ENCODE peak calls at places on chromosome 2, in nine cellular contexts. J is frontal cortex, I is heart left ventricle, R is stomach, D is NCI-H1694 treated with DMSO at 0.1 percent for 48 hours, C is pons, X is neural progenitor cell, W is right lobe of liver, U is NCI-H526. Z is an unnamed sample.

GRCh38 chr2:197515277-197515797 is 529 bp upstream of the MOB4 start:
- DNase-seq in J (peak; percentile 24), I (no peak), R (no peak), D (peak; percentile 60), C (peak; percentile 75), X (no peak), W (no peak), U (no peak), Z (no peak)

GRCh38 chr2:206095925-206096324 is 10.0 kb upstream of the INO80D start:
- DNase-seq in J (no peak), I (no peak), R (no peak), D (no peak), C (no peak), X (no peak), W (no peak), U (no peak), Z (no peak)

GRCh38 chr2:185979546-185980071 is 241.0 kb downstream of the FSIP2 start:
- DNase-seq in J (no peak), I (no peak), R (no peak), D (no peak), C (no peak), X (no peak), W (no peak), U (no peak), Z (no peak)

GRCh38 chr2:22450831-22451230 is 934.1 kb upstream of the KLHL29 start:
- DNase-seq in J (no peak), I (peak; percentile 18), R (no peak), D (peak; percentile 13), C (peak; percentile 80), X (no peak), W (no peak), U (peak; percentile 25), Z (no peak)

GRCh38 chr2:175612280-175612679 is 389.8 kb downstream of the LNPK start:
- DNase-seq in J (no peak), I (no peak), R (no peak), D (no peak), C (no peak), X (no peak), W (no peak), U (no peak), Z (no peak)

GRCh38 chr2:242075683-242076082 is 206.2 kb downstream of the RTP5 start:
- DNase-seq in J (no peak), I (no peak), R (peak; percentile 63), D (no peak), C (no peak), X (no peak), W (no peak), U (peak; percentile 77), Z (no peak)

GRCh38 chr2:161090401-161090800 is 69.8 kb upstream of the TANK start:
- DNase-seq in J (no peak), I (no peak), R (peak; percentile 28), D (no peak), C (no peak), X (no peak), W (peak; percentile 53), U (no peak), Z (peak; percentile 90)

GRCh38 chr2:209095432-209095831 is 328.4 kb upstream of the MAP2 start:
- DNase-seq in J (no peak), I (no peak), R (no peak), D (no peak), C (no peak), X (no peak), W (no peak), U (no peak), Z (no peak)

GRCh38 chr2:152445791-152446201 is 110.8 kb downstream of the FMNL2 start:
- DNase-seq in J (no peak), I (no peak), R (no peak), D (no peak), C (peak; percentile 79), X (no peak), W (no peak), U (no peak), Z (peak; percentile 56)

GRCh38 chr2:126975671-126976655 is 77.3 kb downstream of the TEX51 start:
- DNase-seq in J (no peak), I (no peak), R (no peak), D (no peak), C (no peak), X (peak; percentile 17), W (no peak), U (no peak), Z (no peak)

GRCh38 chr2:135245055-135245454 is 193.0 kb downstream of the RAB3GAP1 start:
- DNase-seq in J (no peak), I (no peak), R (no peak), D (no peak), C (no peak), X (no peak), W (no peak), U (no peak), Z (peak; percentile 92)

GRCh38 chr2:85266424-85267041 is 61.3 kb downstream of the TGOLN2 start:
- DNase-seq in J (peak; percentile 50), I (peak; percentile 77), R (peak; percentile 86), D (no peak), C (peak; percentile 34), X (peak; percentile 86), W (peak; percentile 79), U (peak; percentile 29), Z (peak; percentile 25)

GRCh38 chr2:176098366-176099158 is 1.0 kb upstream of the HOXD12 start:
- DNase-seq in J (no peak), I (no peak), R (peak; percentile 24), D (no peak), C (no peak), X (no peak), W (no peak), U (peak; percentile 24), Z (no peak)

GRCh38 chr2:120245520-120245835 is 7.2 kb upstream of the RALB start:
- DNase-seq in J (no peak), I (no peak), R (no peak), D (no peak), C (no peak), X (no peak), W (no peak), U (no peak), Z (peak; percentile 60)

GRCh38 chr2:173511357-173511756 is 156.7 kb downstream of the CDCA7 start:
- DNase-seq in J (no peak), I (no peak), R (no peak), D (no peak), C (no peak), X (no peak), W (no peak), U (peak; percentile 30), Z (no peak)

GRCh38 chr2:138016703-138017102 is 52.4 kb downstream of the HNMT start:
- DNase-seq in J (no peak), I (no peak), R (no peak), D (no peak), C (no peak), X (no peak), W (no peak), U (no peak), Z (no peak)

GRCh38 chr2:133739039-133739438 is 170.8 kb upstream of the NCKAP5 start:
- DNase-seq in J (no peak), I (no peak), R (no peak), D (no peak), C (no peak), X (no peak), W (no peak), U (no peak), Z (no peak)

GRCh38 chr2:36271266-36271665 is 84.3 kb upstream of the CRIM1 start:
- DNase-seq in J (no peak), I (no peak), R (no peak), D (no peak), C (no peak), X (no peak), W (no peak), U (no peak), Z (peak; percentile 17)

GRCh38 chr2:196502413-196502812 is 137.1 kb upstream of the CCDC150 start:
- DNase-seq in J (no peak), I (no peak), R (no peak), D (no peak), C (peak; percentile 64), X (no peak), W (no peak), U (no peak), Z (peak; percentile 6)

GRCh38 chr2:198127627-198128026 is 323.2 kb downstream of the PLCL1 start:
- DNase-seq in J (no peak), I (peak; percentile 39), R (no peak), D (peak; percentile 12), C (peak; percentile 70), X (peak; percentile 81), W (peak; percentile 56), U (peak; percentile 26), Z (peak; percentile 73)

GRCh38 chr2:98460573-98461560 is 16.2 kb downstream of the INPP4A start:
- DNase-seq in J (no peak), I (peak; percentile 78), R (peak; percentile 32), D (no peak), C (no peak), X (no peak), W (no peak), U (no peak), Z (no peak)

GRCh38 chr2:67840460-67841068 is 222.2 kb downstream of the C1D start:
- DNase-seq in J (peak; percentile 45), I (peak; percentile 70), R (peak; percentile 62), D (peak; percentile 50), C (peak; percentile 60), X (peak; percentile 80), W (peak; percentile 60), U (peak; percentile 55), Z (peak; percentile 80)

GRCh38 chr2:202043473-202043872 is 9.8 kb downstream of the FZD7 start:
- DNase-seq in J (no peak), I (no peak), R (no peak), D (no peak), C (no peak), X (no peak), W (no peak), U (no peak), Z (no peak)

GRCh38 chr2:174300114-174300513 is 34.6 kb upstream of the SP9 start:
- DNase-seq in J (no peak), I (no peak), R (no peak), D (no peak), C (no peak), X (no peak), W (no peak), U (no peak), Z (no peak)

GRCh38 chr2:10188211-10188610 is 65.7 kb downstream of the RRM2 start:
- DNase-seq in J (no peak), I (no peak), R (peak; percentile 51), D (no peak), C (no peak), X (peak; percentile 33), W (no peak), U (peak; percentile 5), Z (peak; percentile 33)

GRCh38 chr2:140529706-140530105 is 1601.1 kb downstream of the LRP1B start:
- DNase-seq in J (no peak), I (no peak), R (no peak), D (no peak), C (peak; percentile 11), X (no peak), W (no peak), U (no peak), Z (no peak)

GRCh38 chr2:17851731-17852585 is 26.5 kb upstream of the KCNS3 start:
- DNase-seq in J (peak; percentile 70), I (peak; percentile 58), R (peak; percentile 59), D (peak; percentile 89), C (peak; percentile 45), X (peak; percentile 85), W (no peak), U (peak; percentile 6), Z (peak; percentile 51)

GRCh38 chr2:38498039-38498438 is 104.7 kb downstream of the HNRNPLL start:
- DNase-seq in J (no peak), I (peak; percentile 73), R (no peak), D (no peak), C (no peak), X (no peak), W (no peak), U (no peak), Z (no peak)

GRCh38 chr2:168241208-168241607 is 6.2 kb downstream of the STK39 start:
- DNase-seq in J (no peak), I (no peak), R (no peak), D (no peak), C (peak; percentile 57), X (no peak), W (no peak), U (no peak), Z (no peak)

GRCh38 chr2:129062160-129062912 is 743.7 kb upstream of the HS6ST1 start:
- DNase-seq in J (no peak), I (no peak), R (no peak), D (no peak), C (no peak), X (no peak), W (no peak), U (no peak), Z (no peak)

GRCh38 chr2:16179701-16180402 is 239.5 kb downstream of the MYCN start:
- DNase-seq in J (no peak), I (no peak), R (peak; percentile 54), D (no peak), C (no peak), X (no peak), W (no peak), U (no peak), Z (no peak)

Z was measured in endothelial cell of umbilical vein.